ENCODE peak calls at places on chromosomes 7 and 10, in eight cellular contexts. W, J, N, P, Y, U, T and A are unnamed samples.

GRCh38 chr10:47290338-47290737 is 9.7 kb upstream of the GDF10 start:
- DNase-seq in P (no peak), U (no peak), N (no peak), Y (no peak), W (no peak), J (no peak), T (no peak), A (no peak)

GRCh38 chr10:49761789-49762565 is at the start of gene OGDHL:
- DNase-seq in U (peak; percentile 81), N (peak; percentile 26), W (peak; percentile 58), Y (peak; percentile 27), P (peak; percentile 46), J (no peak), T (no peak), A (no peak)

GRCh38 chr7:44973610-44974401 is 5.0 kb downstream of the MYO1G start:
- DNase-seq in U (no peak), T (peak; percentile 59), P (peak; percentile 60), J (no peak), N (no peak), Y (peak; percentile 68), W (peak; percentile 39), A (no peak)

GRCh38 chr7:134016223-134016941 is 110.8 kb upstream of the LRGUK start:
- DNase-seq in U (no peak), J (no peak), Y (peak; percentile 16), W (peak; percentile 57), P (peak; percentile 30), N (peak; percentile 12), T (no peak), A (no peak)

GRCh38 chr7:80410081-80410480 is 101.8 kb downstream of the GNAT3 start:
- DNase-seq in U (no peak), N (no peak), Y (no peak), T (no peak), W (no peak), P (no peak), J (no peak), A (no peak)

GRCh38 chr7:25750738-25751529 is 401.1 kb upstream of the NFE2L3 start:
- DNase-seq in W (peak; percentile 5), J (no peak), U (no peak), N (no peak), Y (no peak), T (no peak), P (no peak), A (no peak)

GRCh38 chr7:157526604-157527003 is 189.8 kb downstream of the DNAJB6 start:
- DNase-seq in U (peak; percentile 69), N (no peak), J (no peak), W (no peak), T (no peak), Y (no peak), P (peak; percentile 21), A (no peak)

GRCh38 chr7:70210200-70210960 is 612.1 kb downstream of the AUTS2 start:
- DNase-seq in T (no peak), N (no peak), Y (no peak), J (no peak), W (no peak), U (no peak), P (no peak), A (peak; percentile 16)

GRCh38 chr7:92412745-92413144 is 34.5 kb upstream of the GATAD1 start:
- DNase-seq in Y (no peak), T (no peak), P (no peak), U (no peak), W (no peak), N (no peak), J (no peak), A (no peak)

GRCh38 chr10:97731346-97732051 is 5.4 kb upstream of the ZFYVE27 start:
- DNase-seq in Y (peak; percentile 79), T (peak; percentile 71), N (no peak), J (peak; percentile 85), W (peak; percentile 79), U (no peak), P (peak; percentile 74), A (no peak)

GRCh38 chr10:103090911-103091310 is 102.2 kb downstream of the NT5C2 start:
- DNase-seq in J (no peak), P (no peak), N (no peak), T (no peak), Y (no peak), W (no peak), U (no peak), A (no peak)
- H3K36me3 ChIP-seq in J (peaks cover 58% of the 10 kb centered on the region), P (peaks cover 100% of the 10 kb centered on the region), N (peaks cover 58% of the 10 kb centered on the region), T (peaks cover 99% of the 10 kb centered on the region), Y (peaks cover 56% of the 10 kb centered on the region), W (peaks cover 35% of the 10 kb centered on the region), U (peaks cover 2% of the 10 kb centered on the region), A (peaks cover 30% of the 10 kb centered on the region)

DNA sequence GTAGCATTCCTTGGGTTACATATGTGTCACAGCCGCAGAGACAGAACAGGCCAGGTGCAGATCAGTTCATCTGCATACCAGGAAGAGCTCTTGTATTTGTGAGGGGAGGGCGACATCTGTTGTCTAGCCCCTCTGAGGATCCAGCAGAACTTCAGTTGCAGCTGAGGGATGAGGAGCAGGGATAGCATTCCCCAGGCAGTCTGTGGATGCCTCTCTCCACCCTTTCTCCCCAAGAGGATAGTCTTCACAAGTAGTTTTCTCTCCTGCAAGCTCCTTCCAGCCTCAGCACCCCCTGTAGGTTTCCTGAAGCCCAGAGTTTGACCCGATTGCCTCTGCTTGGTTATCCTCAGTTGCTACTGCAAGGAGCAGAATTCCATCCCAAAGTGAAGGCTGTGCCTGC is 2.6 kb downstream of the SCD start:
- DNase-seq in J (no peak), U (no peak), N (no peak), P (no peak), Y (no peak), W (no peak), T (no peak), A (no peak)
- H3K4me3 ChIP-seq in J (no peak overlapping the region), U (no peak overlapping the region), N (no peak overlapping the region), P (no peak overlapping the region), Y (no peak overlapping the region), W (peak overlapping the region; percentile 0), T (no peak overlapping the region), A (peak overlapping the region; percentile 84)

GRCh38 chr10:110498982-110499795 is 1.5 kb downstream of the DUSP5 start:
- DNase-seq in P (peak; percentile 46), U (peak; percentile 78), Y (peak; percentile 64), N (no peak), T (peak; percentile 66), W (peak; percentile 59), J (no peak), A (peak; percentile 61)
- TF ChIP-seq POLR2AphosphoS5 in P (no peak), U (peak; percentile 31), Y (no peak), N (peak; percentile 73), T (no peak), W (no peak), J (peak; percentile 42), A (no peak)

DNA sequence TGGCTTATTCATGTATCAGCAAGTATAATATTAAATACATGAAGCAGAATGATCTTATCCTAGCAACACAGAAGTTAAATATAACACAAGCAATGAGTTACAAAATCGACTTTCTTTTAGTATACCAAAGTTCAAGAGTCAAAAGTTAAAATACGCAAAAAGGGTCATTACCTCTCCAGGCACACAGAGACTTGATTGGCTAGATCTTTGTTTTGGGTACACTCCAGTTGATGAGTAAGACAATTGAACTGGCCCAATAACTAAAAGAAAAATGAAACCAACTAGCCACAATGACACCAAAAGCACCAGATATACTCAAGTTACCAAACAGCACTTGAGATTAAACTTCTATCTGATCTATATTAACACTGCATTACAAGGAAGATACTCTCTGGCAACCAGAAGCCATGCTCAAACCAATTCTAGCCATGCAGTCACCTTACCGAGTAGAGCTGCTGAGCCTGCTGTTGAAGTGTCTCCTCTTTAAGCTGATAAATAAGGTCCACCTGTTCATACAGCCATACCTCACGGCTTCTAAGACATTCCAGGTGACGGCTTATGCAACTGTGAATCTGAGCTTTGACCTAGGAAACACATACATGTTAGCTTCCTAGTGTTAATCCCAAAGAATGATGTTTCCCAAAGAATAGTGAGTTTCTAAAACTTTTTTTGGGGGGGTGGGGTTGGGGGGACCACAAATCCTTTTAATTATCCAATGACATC is 15.6 kb downstream of the NCOA4 start:
- DNase-seq in U (no peak), P (no peak), T (no peak), N (no peak), W (no peak), Y (no peak), J (no peak), A (no peak)
- H3K36me3 ChIP-seq in U (peaks cover 2% of the 10 kb centered on the region), P (peaks cover 72% of the 10 kb centered on the region), T (peaks cover 57% of the 10 kb centered on the region), N (peaks cover 18% of the 10 kb centered on the region), W (peaks cover 22% of the 10 kb centered on the region), Y (peaks cover 44% of the 10 kb centered on the region), J (peaks cover 32% of the 10 kb centered on the region), A (peaks cover 12% of the 10 kb centered on the region)

GRCh38 chr7:16951483-16952080 is 69.8 kb upstream of the AGR3 start:
- DNase-seq in U (no peak), Y (no peak), N (no peak), J (no peak), P (no peak), W (no peak), T (no peak), A (no peak)
- H3K4me3 ChIP-seq in U (no peak overlapping the region), Y (no peak overlapping the region), N (no peak overlapping the region), J (no peak overlapping the region), P (no peak overlapping the region), W (no peak overlapping the region), T (peak overlapping the region; percentile 12), A (peak overlapping the region; percentile 56)

GRCh38 chr7:148445260-148446044 is 145.1 kb upstream of the C7orf33 start:
- DNase-seq in W (no peak), P (no peak), T (no peak), N (no peak), J (no peak), U (no peak), Y (no peak), A (no peak)
- TF ChIP-seq POLR2AphosphoS5 in W (no peak), P (no peak), T (no peak), N (no peak), J (no peak), U (no peak), Y (no peak), A (no peak)